ENCODE peak calls at places on chromosomes 12 and 14, in six cellular contexts. One of them, this sample, is unnamed. For H3K27me3, the result is how much of the 10 kb centered on the place peaks cover.

GRCh38 chr14:21014761-21015190 is 10.1 kb downstream of the NDRG2 start:
- DNase-seq in H9: peak
- DNase-seq in aorta: peak
- DNase-seq in MM.1S: peak
- DNase-seq in pancreas: peak
- DNase-seq in SJSA1: peak
- DNase-seq in this sample: peak

GRCh38 chr14:65732112-65732511 is 319.6 kb downstream of the FUT8 start:
- DNase-seq in H9: no peak
- DNase-seq in aorta: no peak
- DNase-seq in MM.1S: peak
- DNase-seq in pancreas: no peak
- DNase-seq in SJSA1: no peak
- DNase-seq in this sample: no peak

GRCh38 chr14:22980672-22981089 is 1.7 kb downstream of the AJUBA start:
- DNase-seq in H9: peak
- DNase-seq in aorta: peak
- DNase-seq in MM.1S: no peak
- DNase-seq in pancreas: peak
- DNase-seq in SJSA1: peak
- DNase-seq in this sample: peak

GRCh38 chr12:79911889-79912656 is 22.8 kb downstream of the PPP1R12A start:
- DNase-seq in H9: no peak
- DNase-seq in aorta: no peak
- DNase-seq in MM.1S: no peak
- DNase-seq in pancreas: no peak
- DNase-seq in SJSA1: peak
- DNase-seq in this sample: no peak

GRCh38 chr12:49428652-49429549 is 61.6 kb downstream of the SPATS2 start:
- DNase-seq in H9: no peak
- DNase-seq in aorta: no peak
- DNase-seq in MM.1S: peak
- DNase-seq in pancreas: no peak
- DNase-seq in SJSA1: peak
- DNase-seq in this sample: no peak

GRCh38 chr14:30195946-30196345 is 268.3 kb upstream of the PRKD1 start:
- DNase-seq in H9: no peak
- DNase-seq in aorta: no peak
- DNase-seq in MM.1S: no peak
- DNase-seq in pancreas: no peak
- DNase-seq in SJSA1: no peak
- DNase-seq in this sample: no peak

GRCh38 chr14:52077261-52077984 is 8.6 kb upstream of the NID2 start:
- DNase-seq in H9: no peak
- DNase-seq in aorta: no peak
- DNase-seq in MM.1S: no peak
- DNase-seq in pancreas: no peak
- DNase-seq in SJSA1: no peak
- DNase-seq in this sample: no peak

GRCh38 chr14:39974036-39974435 is 541.8 kb upstream of the FBXO33 start:
- DNase-seq in H9: no peak
- DNase-seq in aorta: no peak
- DNase-seq in MM.1S: no peak
- DNase-seq in pancreas: no peak
- DNase-seq in SJSA1: no peak
- DNase-seq in this sample: no peak

GRCh38 chr14:69069020-69069421 is 83.9 kb downstream of the DCAF5 start:
- DNase-seq in H9: no peak
- DNase-seq in aorta: no peak
- DNase-seq in MM.1S: no peak
- DNase-seq in pancreas: no peak
- DNase-seq in SJSA1: peak
- DNase-seq in this sample: no peak

GRCh38 chr14:104867371-104868059 is 2.4 kb downstream of the CEP170B start:
- DNase-seq in H9: no peak
- DNase-seq in aorta: peak
- DNase-seq in MM.1S: no peak
- DNase-seq in pancreas: no peak
- DNase-seq in SJSA1: no peak
- DNase-seq in this sample: no peak

GRCh38 chr12:126346087-126346486 is 1280.9 kb downstream of the AACS start:
- DNase-seq in H9: no peak
- DNase-seq in aorta: no peak
- DNase-seq in MM.1S: no peak
- DNase-seq in pancreas: no peak
- DNase-seq in SJSA1: no peak
- DNase-seq in this sample: no peak

GRCh38 chr12:12302976-12303375 is 36.1 kb upstream of the LRP6 start:
- DNase-seq in H9: no peak
- DNase-seq in aorta: no peak
- DNase-seq in MM.1S: no peak
- DNase-seq in pancreas: no peak
- DNase-seq in SJSA1: no peak
- DNase-seq in this sample: no peak

GRCh38 chr12:101116911-101117310 is 93.1 kb downstream of the SLC5A8 start:
- DNase-seq in H9: no peak
- DNase-seq in aorta: no peak
- DNase-seq in MM.1S: no peak
- DNase-seq in pancreas: no peak
- DNase-seq in SJSA1: no peak
- DNase-seq in this sample: no peak

GRCh38 chr12:130423991-130424857 is 86.5 kb downstream of the PIWIL1 start:
- DNase-seq in H9: no peak
- DNase-seq in aorta: no peak
- DNase-seq in MM.1S: no peak
- DNase-seq in pancreas: no peak
- DNase-seq in SJSA1: no peak
- DNase-seq in this sample: no peak

GRCh38 chr12:5872745-5873144 is 72.3 kb downstream of the ANO2 start:
- DNase-seq in H9: peak
- DNase-seq in aorta: no peak
- DNase-seq in MM.1S: no peak
- DNase-seq in pancreas: no peak
- DNase-seq in SJSA1: no peak
- DNase-seq in this sample: no peak

GRCh38 chr12:54016478-54016964 is 7.7 kb downstream of the HOXC8 start:
- DNase-seq in H9: no peak
- DNase-seq in aorta: no peak
- DNase-seq in MM.1S: no peak
- DNase-seq in pancreas: no peak
- DNase-seq in SJSA1: peak
- DNase-seq in this sample: peak
- H3K27me3 ChIP-seq in H9: half or more
- H3K27me3 ChIP-seq in aorta: under half
- H3K27me3 ChIP-seq in MM.1S: half or more
- H3K27me3 ChIP-seq in pancreas: under half
- H3K27me3 ChIP-seq in SJSA1: under half
- H3K27me3 ChIP-seq in this sample: under half

GRCh38 chr12:2139651-2140050 is 86.9 kb downstream of the CACNA1C start:
- DNase-seq in H9: no peak
- DNase-seq in aorta: no peak
- DNase-seq in MM.1S: no peak
- DNase-seq in pancreas: no peak
- DNase-seq in SJSA1: no peak
- DNase-seq in this sample: peak
- H3K27me3 ChIP-seq in H9: under half
- H3K27me3 ChIP-seq in aorta: under half
- H3K27me3 ChIP-seq in MM.1S: under half
- H3K27me3 ChIP-seq in pancreas: under half
- H3K27me3 ChIP-seq in SJSA1: under half
- H3K27me3 ChIP-seq in this sample: under half

DNA sequence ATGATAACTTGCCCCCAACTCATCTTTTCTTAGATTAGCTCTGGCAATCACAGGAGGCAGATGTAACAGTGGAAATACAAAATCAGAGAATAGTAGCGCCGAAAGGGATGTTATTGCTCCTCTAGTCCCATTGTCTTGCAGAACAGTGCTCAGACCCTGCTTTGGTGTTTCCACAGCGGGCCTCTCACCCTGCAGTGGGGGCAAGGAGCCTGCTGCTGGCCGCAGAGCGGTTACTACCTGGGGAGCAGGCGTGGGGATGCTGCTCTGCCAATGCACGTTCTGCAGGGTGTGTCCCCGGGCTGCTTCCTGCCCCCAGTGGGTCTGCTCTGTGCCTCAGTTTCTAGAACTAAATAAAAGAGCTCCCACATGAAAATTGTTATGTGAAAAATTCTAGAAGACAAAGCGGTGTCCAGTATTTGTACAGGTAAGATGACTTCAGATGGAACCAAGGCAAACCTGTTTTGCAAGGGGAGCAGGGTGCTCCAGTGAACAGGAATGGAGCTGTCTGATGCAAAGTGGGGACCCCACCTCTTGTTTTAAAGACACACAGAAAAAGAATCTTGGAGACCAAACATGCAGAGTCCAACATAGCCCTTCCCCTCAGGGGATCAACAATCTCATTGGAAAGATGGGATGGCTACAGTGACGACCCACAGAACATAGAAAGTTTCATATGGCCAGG is 35.5 kb downstream of the LRRC74A start:
- DNase-seq in H9: no peak
- DNase-seq in aorta: no peak
- DNase-seq in MM.1S: no peak
- DNase-seq in pancreas: no peak
- DNase-seq in SJSA1: no peak
- DNase-seq in this sample: no peak
- H3K27me3 ChIP-seq in H9: under half
- H3K27me3 ChIP-seq in aorta: under half
- H3K27me3 ChIP-seq in MM.1S: under half
- H3K27me3 ChIP-seq in pancreas: under half
- H3K27me3 ChIP-seq in SJSA1: under half
- H3K27me3 ChIP-seq in this sample: under half

GRCh38 chr12:132447327-132447720 is 42.6 kb upstream of the FBRSL1 start:
- DNase-seq in H9: no peak
- DNase-seq in aorta: no peak
- DNase-seq in MM.1S: no peak
- DNase-seq in pancreas: no peak
- DNase-seq in SJSA1: no peak
- DNase-seq in this sample: no peak
- H3K27me3 ChIP-seq in H9: under half
- H3K27me3 ChIP-seq in aorta: under half
- H3K27me3 ChIP-seq in MM.1S: under half
- H3K27me3 ChIP-seq in pancreas: under half
- H3K27me3 ChIP-seq in SJSA1: under half
- H3K27me3 ChIP-seq in this sample: under half

GRCh38 chr12:57237952-57238853 is 8.7 kb downstream of the SHMT2 start:
- DNase-seq in H9: peak
- DNase-seq in aorta: peak
- DNase-seq in MM.1S: no peak
- DNase-seq in pancreas: no peak
- DNase-seq in SJSA1: no peak
- DNase-seq in this sample: peak

GRCh38 chr12:57238854-57239554 is 9.5 kb downstream of the SHMT2 start:
- DNase-seq in H9: peak
- DNase-seq in aorta: peak
- DNase-seq in MM.1S: peak
- DNase-seq in pancreas: peak
- DNase-seq in SJSA1: peak
- DNase-seq in this sample: peak

GRCh38 chr12:57240069-57240921 is 10.7 kb downstream of the STAC3 start:
- DNase-seq in H9: peak
- DNase-seq in aorta: peak
- DNase-seq in MM.1S: peak
- DNase-seq in pancreas: no peak
- DNase-seq in SJSA1: peak
- DNase-seq in this sample: peak

GRCh38 chr12:57240926-57241555 is 9.9 kb downstream of the STAC3 start:
- DNase-seq in H9: peak
- DNase-seq in aorta: peak
- DNase-seq in MM.1S: no peak
- DNase-seq in pancreas: no peak
- DNase-seq in SJSA1: no peak
- DNase-seq in this sample: peak

DNA sequence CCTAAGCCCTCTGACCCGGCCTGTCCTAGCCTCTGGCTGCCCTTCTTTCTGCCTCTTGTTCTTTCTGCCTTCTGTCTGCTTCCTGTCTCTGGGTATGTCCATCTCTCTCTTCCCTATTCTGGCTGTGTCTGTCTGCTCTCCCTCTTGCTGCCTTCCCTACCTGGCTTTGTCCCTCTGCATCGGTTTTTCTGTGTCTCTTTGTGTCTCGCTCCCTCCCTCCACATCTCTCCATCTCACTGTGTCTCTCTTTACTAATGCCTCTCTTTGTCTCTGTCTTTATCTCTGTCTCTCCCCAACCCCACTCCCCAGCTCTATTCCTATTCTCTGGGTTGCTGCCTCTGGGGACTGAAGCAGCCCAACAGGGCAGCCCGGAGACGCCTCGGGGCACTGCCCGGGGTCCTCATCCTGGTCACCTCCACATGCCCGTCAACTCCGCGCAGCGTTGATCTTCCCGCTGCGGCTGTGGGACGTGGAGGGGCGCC is 10.1 kb downstream of the SHMT2 start:
- DNase-seq in H9: peak
- DNase-seq in aorta: no peak
- DNase-seq in MM.1S: no peak
- DNase-seq in pancreas: no peak
- DNase-seq in SJSA1: peak
- DNase-seq in this sample: no peak
- H3K27me3 ChIP-seq in H9: half or more
- H3K27me3 ChIP-seq in aorta: under half
- H3K27me3 ChIP-seq in MM.1S: under half
- H3K27me3 ChIP-seq in pancreas: under half
- H3K27me3 ChIP-seq in SJSA1: under half
- H3K27me3 ChIP-seq in this sample: under half

GRCh38 chr12:42588981-42589464 is 523 bp downstream of the PRICKLE1 start:
- DNase-seq in H9: peak
- DNase-seq in aorta: peak
- DNase-seq in MM.1S: no peak
- DNase-seq in pancreas: no peak
- DNase-seq in SJSA1: peak
- DNase-seq in this sample: peak
- H3K27me3 ChIP-seq in H9: under half
- H3K27me3 ChIP-seq in aorta: under half
- H3K27me3 ChIP-seq in MM.1S: under half
- H3K27me3 ChIP-seq in pancreas: under half
- H3K27me3 ChIP-seq in SJSA1: under half
- H3K27me3 ChIP-seq in this sample: under half

GRCh38 chr14:98816195-98816594 is 455.8 kb downstream of the BCL11B start:
- DNase-seq in H9: no peak
- DNase-seq in aorta: no peak
- DNase-seq in MM.1S: no peak
- DNase-seq in pancreas: no peak
- DNase-seq in SJSA1: no peak
- DNase-seq in this sample: no peak
- H3K27me3 ChIP-seq in H9: under half
- H3K27me3 ChIP-seq in aorta: under half
- H3K27me3 ChIP-seq in MM.1S: under half
- H3K27me3 ChIP-seq in pancreas: under half
- H3K27me3 ChIP-seq in SJSA1: under half
- H3K27me3 ChIP-seq in this sample: under half

DNA sequence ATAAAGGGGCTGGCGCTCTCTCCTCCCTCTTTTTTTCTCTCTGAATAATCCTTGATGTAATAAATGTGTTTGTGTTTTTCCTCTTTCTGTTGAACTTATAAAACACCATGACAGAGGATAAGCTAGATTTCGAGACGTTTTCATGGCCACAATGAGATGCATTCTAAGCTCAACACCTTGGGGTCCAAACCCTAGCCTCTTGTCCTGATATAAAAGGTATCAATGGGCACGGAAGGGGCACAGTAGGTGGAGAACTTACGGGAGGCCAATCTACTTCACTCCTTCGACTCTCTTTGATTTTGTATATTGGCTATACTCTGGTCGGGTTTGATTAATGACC is 6.0 kb upstream of the ALX1 start:
- DNase-seq in H9: no peak
- DNase-seq in aorta: no peak
- DNase-seq in MM.1S: no peak
- DNase-seq in pancreas: no peak
- DNase-seq in SJSA1: no peak
- DNase-seq in this sample: no peak
- H3K27me3 ChIP-seq in H9: half or more
- H3K27me3 ChIP-seq in aorta: under half
- H3K27me3 ChIP-seq in MM.1S: under half
- H3K27me3 ChIP-seq in pancreas: half or more
- H3K27me3 ChIP-seq in SJSA1: under half
- H3K27me3 ChIP-seq in this sample: under half